ENCODE peak calls at places on chromosomes 13 and 19, in nine cellular contexts. V is body of pancreas; O is GM23338; T is NCI-H345; D is esophagus squamous epithelium; Z is H4; H is M059J; J is stimulated activated CD8-positive, alpha-beta memory T cell treated with anti-CD3 and anti-CD28 coated beads, Interleukin-7, amount 100 ng/mL, for 1 hour; M is hippocampal formation. L is an unnamed sample.

GRCh38 chr13:107964356-107964755 is 251.0 kb downstream of the LIG4 start:
- DNase-seq in D (no peak), T (peak), J (no peak), V (no peak), M (no peak), Z (peak), H (no peak), O (no peak), L (no peak)

GRCh38 chr13:43006893-43007631 is 15.0 kb upstream of the EPSTI1 start:
- DNase-seq in D (no peak), O (no peak), J (no peak), V (no peak), Z (peak), T (no peak), M (no peak), H (peak), L (no peak)

GRCh38 chr13:67278230-67278629 is 48.1 kb upstream of the PCDH9 start:
- DNase-seq in D (no peak), M (no peak), H (no peak), V (no peak), Z (no peak), J (no peak), T (no peak), O (no peak), L (no peak)

GRCh38 chr13:113474179-113474578 is 16.3 kb downstream of the DCUN1D2 start:
- DNase-seq in Z (no peak), D (no peak), V (no peak), O (no peak), H (no peak), M (no peak), J (no peak), T (no peak), L (no peak)

GRCh38 chr19:40398417-40399056 is 8.6 kb upstream of the HIPK4 start:
- DNase-seq in J (peak), D (no peak), V (peak), M (no peak), T (no peak), H (no peak), O (peak), Z (no peak), L (peak)

GRCh38 chr19:42140125-42140754 is 8.0 kb upstream of the POU2F2 start:
- DNase-seq in D (no peak), T (no peak), Z (peak), V (peak), J (no peak), O (peak), H (peak), M (no peak), L (no peak)

GRCh38 chr19:46728208-46728607 is 11.3 kb upstream of the PRKD2 start:
- DNase-seq in D (no peak), O (no peak), H (no peak), Z (no peak), J (no peak), M (no peak), T (no peak), V (no peak), L (no peak)

GRCh38 chr19:36207605-36208252 is 6.7 kb downstream of the ZNF565 start:
- DNase-seq in J (no peak), T (no peak), D (no peak), O (no peak), H (no peak), M (no peak), Z (no peak), V (no peak), L (no peak)

GRCh38 chr19:50266896-50267295 is 62.3 kb downstream of the KCNC3 start:
- DNase-seq in H (no peak), J (no peak), O (peak), V (peak), D (no peak), M (no peak), T (no peak), Z (no peak), L (no peak)

GRCh38 chr19:1725100-1726064 is 27.9 kb upstream of the ONECUT3 start:
- DNase-seq in Z (no peak), D (no peak), V (peak), H (peak), J (no peak), O (peak), M (peak), T (peak), L (peak)

GRCh38 chr19:14072535-14073231 is at the start of gene MISP3:
- DNase-seq in T (peak), Z (no peak), M (no peak), O (peak), D (no peak), J (no peak), V (peak), H (peak), L (no peak)

GRCh38 chr13:43433691-43434121 is 353.1 kb downstream of the ENOX1 start:
- DNase-seq in J (no peak), M (no peak), Z (no peak), H (peak), D (no peak), V (no peak), O (no peak), T (no peak), L (no peak)

GRCh38 chr13:51222510-51223283 is 499 bp downstream of the FAM124A start:
- DNase-seq in D (no peak), V (no peak), T (no peak), O (peak), Z (no peak), M (no peak), H (no peak), J (no peak), L (no peak)

GRCh38 chr19:42469311-42470239 is 26.8 kb upstream of the CXCL17 start:
- DNase-seq in J (no peak), T (no peak), V (no peak), H (peak), Z (no peak), M (no peak), O (no peak), D (no peak), L (no peak)

GRCh38 chr19:8304841-8305621 is 3.1 kb downstream of the CD320 start:
- DNase-seq in Z (no peak), O (peak), M (no peak), V (no peak), J (no peak), T (no peak), D (no peak), H (no peak), L (no peak)

GRCh38 chr19:48969276-48970138 is 4.4 kb downstream of the FTL start:
- DNase-seq in J (no peak), T (no peak), D (no peak), O (peak), Z (no peak), V (no peak), H (peak), M (no peak), L (no peak)